ENCODE peak calls at places on chromosome 4, in six cellular contexts. E is hypothalamus, Q is heart right ventricle, T is NCI-H1092 treated with DMSO at 0.1 percent for 48 hours, A is AG08396, C is GM03348. Y is an unnamed sample.

GRCh38 chr4:161419822-161420221 is 744.0 kb downstream of the FSTL5 start:
- DNase-seq in Q (no peak), A (no peak), C (no peak), E (no peak), T (no peak), Y (peak)

GRCh38 chr4:95215991-95216605 is 332.7 kb downstream of the UNC5C start:
- DNase-seq in Q (no peak), T (no peak), C (peak), A (no peak), E (no peak), Y (no peak)

GRCh38 chr4:65668201-65669007 is 1.9 kb downstream of the EPHA5 start:
- DNase-seq in E (peak), T (no peak), A (peak), Q (no peak), C (peak), Y (no peak)

GRCh38 chr4:10608501-10609219 is 75.9 kb downstream of the CLNK start:
- DNase-seq in E (no peak), A (no peak), Q (no peak), T (no peak), C (no peak), Y (no peak)

GRCh38 chr4:7630559-7631287 is 196.0 kb upstream of the PSAPL1 start:
- DNase-seq in Q (peak), A (peak), C (peak), T (peak), E (peak), Y (peak)

GRCh38 chr4:107318078-107318477 is 282.0 kb upstream of the DKK2 start:
- DNase-seq in T (no peak), C (no peak), E (no peak), A (no peak), Q (no peak), Y (no peak)

GRCh38 chr4:45989775-45990174 is 134.1 kb downstream of the GABRG1 start:
- DNase-seq in E (no peak), T (no peak), A (no peak), Q (no peak), C (no peak), Y (no peak)

GRCh38 chr4:23061431-23061830 is 368.7 kb downstream of the GBA3 start:
- DNase-seq in A (no peak), C (no peak), T (no peak), Q (no peak), E (no peak), Y (no peak)

GRCh38 chr4:98728433-98728832 is 70.0 kb upstream of the TSPAN5 start:
- DNase-seq in T (no peak), C (peak), A (peak), Q (peak), E (no peak), Y (no peak)

GRCh38 chr4:10866691-10867090 is 182.1 kb upstream of the CLNK start:
- DNase-seq in A (no peak), C (no peak), T (no peak), E (no peak), Q (no peak), Y (peak)

GRCh38 chr4:2797545-2798305 is 4.8 kb downstream of the SH3BP2 start:
- DNase-seq in C (no peak), A (no peak), E (no peak), T (peak), Q (no peak), Y (no peak)

GRCh38 chr4:176964116-176964691 is 171.5 kb upstream of the VEGFC start:
- DNase-seq in T (no peak), C (no peak), Q (no peak), A (no peak), E (no peak), Y (no peak)

GRCh38 chr4:150215601-150216000 is 137.4 kb downstream of the DCLK2 start:
- DNase-seq in C (no peak), A (no peak), Q (no peak), E (no peak), T (no peak), Y (no peak)

GRCh38 chr4:39255266-39255665 is 72.9 kb downstream of the WDR19 start:
- DNase-seq in A (peak), T (no peak), C (peak), E (no peak), Q (no peak), Y (no peak)

GRCh38 chr4:17817027-17817426 is 6.2 kb downstream of the NCAPG start:
- DNase-seq in A (peak), T (peak), Q (no peak), E (no peak), C (peak), Y (peak)

GRCh38 chr4:156642161-156642560 is 329.4 kb downstream of the PDGFC start:
- DNase-seq in C (peak), A (no peak), E (no peak), T (no peak), Q (no peak), Y (no peak)

GRCh38 chr4:56786955-56787354 is 34.5 kb downstream of the SPINK2 start:
- DNase-seq in Q (peak), C (peak), A (peak), E (no peak), T (peak), Y (peak)

GRCh38 chr4:150280975-150281374 is 202.7 kb downstream of the DCLK2 start:
- DNase-seq in C (no peak), E (no peak), T (no peak), Q (no peak), A (no peak), Y (no peak)

GRCh38 chr4:42515156-42515884 is 118.0 kb downstream of the SHISA3 start:
- DNase-seq in Q (no peak), E (no peak), T (no peak), C (peak), A (no peak), Y (no peak)

GRCh38 chr4:44927361-44928061 is 201.2 kb upstream of the GNPDA2 start:
- DNase-seq in Q (no peak), A (no peak), C (peak), E (no peak), T (peak), Y (peak)

GRCh38 chr4:19382993-19383392 is 868.7 kb upstream of the SLIT2 start:
- DNase-seq in A (peak), C (peak), Q (no peak), T (no peak), E (no peak), Y (peak)

GRCh38 chr4:184854673-184855072 is 28.9 kb upstream of the ACSL1 start:
- DNase-seq in A (no peak), Q (no peak), C (no peak), E (no peak), T (no peak), Y (no peak)

GRCh38 chr4:47836655-47837581 is 949 bp downstream of the CORIN start:
- DNase-seq in C (peak), Q (peak), E (peak), A (peak), T (peak), Y (peak)

GRCh38 chr4:138003248-138003647 is 238.9 kb downstream of the SLC7A11 start:
- DNase-seq in A (no peak), C (peak), E (no peak), T (no peak), Q (no peak), Y (no peak)

GRCh38 chr4:102843273-102843672 is 15.9 kb upstream of the UBE2D3 start:
- DNase-seq in Q (no peak), T (no peak), C (no peak), E (no peak), A (no peak), Y (no peak)

GRCh38 chr4:110852793-110853192 is 229.9 kb upstream of the PITX2 start:
- DNase-seq in Q (no peak), C (no peak), T (no peak), E (no peak), A (no peak), Y (no peak)

GRCh38 chr4:35252866-35253265 is 991.4 kb downstream of the ARAP2 start:
- DNase-seq in C (no peak), E (no peak), Q (no peak), T (no peak), A (no peak), Y (no peak)

GRCh38 chr4:125714845-125715244 is 400.1 kb downstream of the FAT4 start:
- DNase-seq in E (no peak), Q (no peak), A (peak), T (no peak), C (peak), Y (no peak)

GRCh38 chr4:156672924-156673323 is 298.7 kb downstream of the PDGFC start:
- DNase-seq in A (no peak), E (no peak), Q (no peak), C (peak), T (no peak), Y (no peak)

Y was measured in COR-L47.